ENCODE peak calls at places on chromosomes 6 and 20, in nine cellular contexts. One of them, this sample, is unnamed.

GRCh38 chr6:12348530-12349511 is 58.7 kb downstream of the EDN1 start:
- DNase-seq in left ventricle myocardium inferior: no peak
- DNase-seq in AG08396: peak; percentile 75
- DNase-seq in iPS-NIHi11: no peak
- DNase-seq in AG08395: peak; percentile 86
- DNase-seq in NCI-H226: peak; percentile 97
- DNase-seq in LoVo: peak; percentile 92
- DNase-seq in naive thymus-derived CD4-positive, alpha-beta T cell: no peak
- DNase-seq in AG04449: peak; percentile 56
- DNase-seq in this sample: no peak

GRCh38 chr6:46191961-46192360 is 21.2 kb upstream of the ENPP5 start:
- DNase-seq in left ventricle myocardium inferior: no peak
- DNase-seq in AG08396: peak; percentile 60
- DNase-seq in iPS-NIHi11: no peak
- DNase-seq in AG08395: peak; percentile 92
- DNase-seq in NCI-H226: peak; percentile 42
- DNase-seq in LoVo: peak; percentile 5
- DNase-seq in naive thymus-derived CD4-positive, alpha-beta T cell: no peak
- DNase-seq in AG04449: peak; percentile 16
- DNase-seq in this sample: no peak

GRCh38 chr20:33465536-33466302 is 22.2 kb upstream of the SNTA1 start:
- DNase-seq in left ventricle myocardium inferior: no peak
- DNase-seq in AG08396: no peak
- DNase-seq in iPS-NIHi11: no peak
- DNase-seq in AG08395: no peak
- DNase-seq in NCI-H226: no peak
- DNase-seq in LoVo: no peak
- DNase-seq in naive thymus-derived CD4-positive, alpha-beta T cell: no peak
- DNase-seq in AG04449: no peak
- DNase-seq in this sample: no peak

GRCh38 chr6:136969930-136970329 is 47.8 kb downstream of the SLC35D3 start:
- DNase-seq in left ventricle myocardium inferior: no peak
- DNase-seq in AG08396: no peak
- DNase-seq in iPS-NIHi11: no peak
- DNase-seq in AG08395: no peak
- DNase-seq in NCI-H226: no peak
- DNase-seq in LoVo: no peak
- DNase-seq in naive thymus-derived CD4-positive, alpha-beta T cell: no peak
- DNase-seq in AG04449: no peak
- DNase-seq in this sample: no peak

GRCh38 chr6:46042355-46042999 is 26.8 kb upstream of the CLIC5 start:
- DNase-seq in left ventricle myocardium inferior: peak; percentile 15
- DNase-seq in AG08396: peak; percentile 25
- DNase-seq in iPS-NIHi11: peak; percentile 69
- DNase-seq in AG08395: peak; percentile 46
- DNase-seq in NCI-H226: peak; percentile 20
- DNase-seq in LoVo: peak; percentile 35
- DNase-seq in naive thymus-derived CD4-positive, alpha-beta T cell: no peak
- DNase-seq in AG04449: no peak
- DNase-seq in this sample: peak; percentile 27

GRCh38 chr20:11366660-11367059 is 551.0 kb upstream of the BTBD3 start:
- DNase-seq in left ventricle myocardium inferior: no peak
- DNase-seq in AG08396: no peak
- DNase-seq in iPS-NIHi11: no peak
- DNase-seq in AG08395: no peak
- DNase-seq in NCI-H226: no peak
- DNase-seq in LoVo: no peak
- DNase-seq in naive thymus-derived CD4-positive, alpha-beta T cell: no peak
- DNase-seq in AG04449: peak; percentile 45
- DNase-seq in this sample: no peak

GRCh38 chr6:34414999-34415858 is 10.6 kb downstream of the RPS10 start:
- DNase-seq in left ventricle myocardium inferior: no peak
- DNase-seq in AG08396: peak; percentile 60
- DNase-seq in iPS-NIHi11: no peak
- DNase-seq in AG08395: peak; percentile 80
- DNase-seq in NCI-H226: no peak
- DNase-seq in LoVo: peak; percentile 80
- DNase-seq in naive thymus-derived CD4-positive, alpha-beta T cell: peak; percentile 62
- DNase-seq in AG04449: no peak
- DNase-seq in this sample: peak; percentile 30

GRCh38 chr6:106534564-106534982 is 94.7 kb downstream of the RTN4IP1 start:
- DNase-seq in left ventricle myocardium inferior: no peak
- DNase-seq in AG08396: no peak
- DNase-seq in iPS-NIHi11: no peak
- DNase-seq in AG08395: no peak
- DNase-seq in NCI-H226: no peak
- DNase-seq in LoVo: no peak
- DNase-seq in naive thymus-derived CD4-positive, alpha-beta T cell: no peak
- DNase-seq in AG04449: no peak
- DNase-seq in this sample: no peak

GRCh38 chr6:12148317-12148801 is 136.2 kb downstream of the HIVEP1 start:
- DNase-seq in left ventricle myocardium inferior: no peak
- DNase-seq in AG08396: no peak
- DNase-seq in iPS-NIHi11: no peak
- DNase-seq in AG08395: peak; percentile 46
- DNase-seq in NCI-H226: peak; percentile 30
- DNase-seq in LoVo: peak; percentile 11
- DNase-seq in naive thymus-derived CD4-positive, alpha-beta T cell: no peak
- DNase-seq in AG04449: peak; percentile 42
- DNase-seq in this sample: no peak

GRCh38 chr6:11632795-11633511 is 95.4 kb downstream of the TMEM170B start:
- DNase-seq in left ventricle myocardium inferior: no peak
- DNase-seq in AG08396: peak; percentile 74
- DNase-seq in iPS-NIHi11: no peak
- DNase-seq in AG08395: peak; percentile 58
- DNase-seq in NCI-H226: no peak
- DNase-seq in LoVo: no peak
- DNase-seq in naive thymus-derived CD4-positive, alpha-beta T cell: no peak
- DNase-seq in AG04449: peak; percentile 58
- DNase-seq in this sample: no peak

GRCh38 chr20:56454754-56455153 is 13.7 kb upstream of the RTF2 start:
- DNase-seq in left ventricle myocardium inferior: no peak
- DNase-seq in AG08396: no peak
- DNase-seq in iPS-NIHi11: no peak
- DNase-seq in AG08395: no peak
- DNase-seq in NCI-H226: no peak
- DNase-seq in LoVo: no peak
- DNase-seq in naive thymus-derived CD4-positive, alpha-beta T cell: no peak
- DNase-seq in AG04449: no peak
- DNase-seq in this sample: no peak

GRCh38 chr6:13359287-13359686 is 30.9 kb upstream of the TBC1D7 start:
- DNase-seq in left ventricle myocardium inferior: no peak
- DNase-seq in AG08396: no peak
- DNase-seq in iPS-NIHi11: no peak
- DNase-seq in AG08395: no peak
- DNase-seq in NCI-H226: no peak
- DNase-seq in LoVo: no peak
- DNase-seq in naive thymus-derived CD4-positive, alpha-beta T cell: no peak
- DNase-seq in AG04449: no peak
- DNase-seq in this sample: no peak

GRCh38 chr6:42661540-42662153 is 60.8 kb downstream of the PRPH2 start:
- DNase-seq in left ventricle myocardium inferior: peak; percentile 71
- DNase-seq in AG08396: peak; percentile 67
- DNase-seq in iPS-NIHi11: peak; percentile 71
- DNase-seq in AG08395: peak; percentile 70
- DNase-seq in NCI-H226: peak; percentile 7
- DNase-seq in LoVo: peak; percentile 74
- DNase-seq in naive thymus-derived CD4-positive, alpha-beta T cell: peak; percentile 81
- DNase-seq in AG04449: peak; percentile 3
- DNase-seq in this sample: peak; percentile 76

GRCh38 chr6:34912715-34913464 is 23.8 kb downstream of the ANKS1A start:
- DNase-seq in left ventricle myocardium inferior: no peak
- DNase-seq in AG08396: peak; percentile 75
- DNase-seq in iPS-NIHi11: no peak
- DNase-seq in AG08395: peak; percentile 81
- DNase-seq in NCI-H226: peak; percentile 52
- DNase-seq in LoVo: no peak
- DNase-seq in naive thymus-derived CD4-positive, alpha-beta T cell: peak; percentile 65
- DNase-seq in AG04449: peak; percentile 38
- DNase-seq in this sample: no peak

GRCh38 chr6:63897952-63898351 is 262.4 kb downstream of the PHF3 start:
- DNase-seq in left ventricle myocardium inferior: peak; percentile 32
- DNase-seq in AG08396: no peak
- DNase-seq in iPS-NIHi11: no peak
- DNase-seq in AG08395: no peak
- DNase-seq in NCI-H226: no peak
- DNase-seq in LoVo: no peak
- DNase-seq in naive thymus-derived CD4-positive, alpha-beta T cell: no peak
- DNase-seq in AG04449: no peak
- DNase-seq in this sample: no peak

GRCh38 chr6:26199773-26200728 is 112.8 kb downstream of the HFE start:
- DNase-seq in left ventricle myocardium inferior: no peak
- DNase-seq in AG08396: no peak
- DNase-seq in iPS-NIHi11: no peak
- DNase-seq in AG08395: no peak
- DNase-seq in NCI-H226: no peak
- DNase-seq in LoVo: peak; percentile 47
- DNase-seq in naive thymus-derived CD4-positive, alpha-beta T cell: no peak
- DNase-seq in AG04449: no peak
- DNase-seq in this sample: peak; percentile 96

GRCh38 chr6:128412680-128413079 is 107.7 kb downstream of the PTPRK start:
- DNase-seq in left ventricle myocardium inferior: no peak
- DNase-seq in AG08396: no peak
- DNase-seq in iPS-NIHi11: no peak
- DNase-seq in AG08395: no peak
- DNase-seq in NCI-H226: peak; percentile 52
- DNase-seq in LoVo: no peak
- DNase-seq in naive thymus-derived CD4-positive, alpha-beta T cell: no peak
- DNase-seq in AG04449: no peak
- DNase-seq in this sample: no peak

GRCh38 chr6:162726997-162727346 is 594 bp downstream of the PRKN start:
- DNase-seq in left ventricle myocardium inferior: no peak
- DNase-seq in AG08396: peak; percentile 25
- DNase-seq in iPS-NIHi11: no peak
- DNase-seq in AG08395: peak; percentile 15
- DNase-seq in NCI-H226: no peak
- DNase-seq in LoVo: peak; percentile 4
- DNase-seq in naive thymus-derived CD4-positive, alpha-beta T cell: peak; percentile 22
- DNase-seq in AG04449: no peak
- DNase-seq in this sample: no peak

GRCh38 chr6:82840571-82840970 is 225.1 kb downstream of the UBE3D start:
- DNase-seq in left ventricle myocardium inferior: no peak
- DNase-seq in AG08396: no peak
- DNase-seq in iPS-NIHi11: no peak
- DNase-seq in AG08395: no peak
- DNase-seq in NCI-H226: peak; percentile 60
- DNase-seq in LoVo: no peak
- DNase-seq in naive thymus-derived CD4-positive, alpha-beta T cell: no peak
- DNase-seq in AG04449: no peak
- DNase-seq in this sample: no peak

GRCh38 chr6:154578004-154578559 is 67.6 kb upstream of the CNKSR3 start:
- DNase-seq in left ventricle myocardium inferior: no peak
- DNase-seq in AG08396: no peak
- DNase-seq in iPS-NIHi11: no peak
- DNase-seq in AG08395: no peak
- DNase-seq in NCI-H226: no peak
- DNase-seq in LoVo: no peak
- DNase-seq in naive thymus-derived CD4-positive, alpha-beta T cell: no peak
- DNase-seq in AG04449: no peak
- DNase-seq in this sample: no peak